ENCODE peak calls at places on chromosomes 11 and 22, in four cellular contexts. One of them, this sample, is unnamed.

GRCh38 chr11:64760759-64761417 is 1.1 kb upstream of the PYGM start:
- DNase-seq in adrenal gland: no peak
- DNase-seq in caudate nucleus: no peak
- DNase-seq in ureter: no peak
- DNase-seq in this sample: no peak

GRCh38 chr11:130829801-130830562 is 86.3 kb downstream of the SNX19 start:
- DNase-seq in adrenal gland: peak; percentile 17
- DNase-seq in caudate nucleus: no peak
- DNase-seq in ureter: peak; percentile 68
- DNase-seq in this sample: peak; percentile 29

GRCh38 chr22:36807627-36808026 is 9.2 kb downstream of the PVALB start:
- DNase-seq in adrenal gland: no peak
- DNase-seq in caudate nucleus: no peak
- DNase-seq in ureter: no peak
- DNase-seq in this sample: no peak

GRCh38 chr22:46107089-46107664 is 43.1 kb upstream of the PPARA start:
- DNase-seq in adrenal gland: peak; percentile 77
- DNase-seq in caudate nucleus: peak; percentile 50
- DNase-seq in ureter: no peak
- DNase-seq in this sample: peak; percentile 75

GRCh38 chr22:20503816-20504215 is 3.6 kb upstream of the MED15 start:
- DNase-seq in adrenal gland: no peak
- DNase-seq in caudate nucleus: no peak
- DNase-seq in ureter: no peak
- DNase-seq in this sample: no peak

GRCh38 chr11:91947215-91947614 is 277.4 kb upstream of the FAT3 start:
- DNase-seq in adrenal gland: no peak
- DNase-seq in caudate nucleus: no peak
- DNase-seq in ureter: no peak
- DNase-seq in this sample: no peak

GRCh38 chr22:40247976-40248375 is 70.3 kb downstream of the TNRC6B start:
- DNase-seq in adrenal gland: no peak
- DNase-seq in caudate nucleus: no peak
- DNase-seq in ureter: no peak
- DNase-seq in this sample: no peak

GRCh38 chr22:24429411-24430365 is 2.3 kb downstream of the ADORA2A start:
- DNase-seq in adrenal gland: no peak
- DNase-seq in caudate nucleus: no peak
- DNase-seq in ureter: no peak
- DNase-seq in this sample: peak; percentile 93

GRCh38 chr11:1351278-1351937 is 38.3 kb upstream of the BRSK2 start:
- DNase-seq in adrenal gland: no peak
- DNase-seq in caudate nucleus: no peak
- DNase-seq in ureter: no peak
- DNase-seq in this sample: no peak

GRCh38 chr11:9203715-9204311 is 61.3 kb downstream of the DENND5A start:
- DNase-seq in adrenal gland: no peak
- DNase-seq in caudate nucleus: no peak
- DNase-seq in ureter: no peak
- DNase-seq in this sample: no peak

GRCh38 chr22:25354456-25354855 is 135.0 kb downstream of the CRYBB2 start:
- DNase-seq in adrenal gland: no peak
- DNase-seq in caudate nucleus: no peak
- DNase-seq in ureter: no peak
- DNase-seq in this sample: no peak

GRCh38 chr11:87851827-87852226 is 323.4 kb downstream of the RAB38 start:
- DNase-seq in adrenal gland: no peak
- DNase-seq in caudate nucleus: no peak
- DNase-seq in ureter: no peak
- DNase-seq in this sample: no peak

GRCh38 chr11:10287140-10287539 is 6.9 kb downstream of the SBF2 start:
- DNase-seq in adrenal gland: no peak
- DNase-seq in caudate nucleus: no peak
- DNase-seq in ureter: no peak
- DNase-seq in this sample: no peak

GRCh38 chr11:33802414-33802950 is 28.2 kb upstream of the FBXO3 start:
- DNase-seq in adrenal gland: peak; percentile 62
- DNase-seq in caudate nucleus: no peak
- DNase-seq in ureter: peak; percentile 57
- DNase-seq in this sample: peak; percentile 42

GRCh38 chr11:62922653-62923371 is 1.6 kb upstream of the CHRM1 start:
- DNase-seq in adrenal gland: no peak
- DNase-seq in caudate nucleus: no peak
- DNase-seq in ureter: no peak
- DNase-seq in this sample: no peak

GRCh38 chr22:30875481-30876215 is 92.9 kb downstream of the MORC2 start:
- DNase-seq in adrenal gland: peak; percentile 89
- DNase-seq in caudate nucleus: no peak
- DNase-seq in ureter: no peak
- DNase-seq in this sample: no peak

GRCh38 chr11:100637706-100638105 is 49.4 kb upstream of the ARHGAP42 start:
- DNase-seq in adrenal gland: no peak
- DNase-seq in caudate nucleus: no peak
- DNase-seq in ureter: no peak
- DNase-seq in this sample: no peak

GRCh38 chr22:38867496-38868285 is 4.3 kb downstream of the CBX6 start:
- DNase-seq in adrenal gland: no peak
- DNase-seq in caudate nucleus: no peak
- DNase-seq in ureter: no peak
- DNase-seq in this sample: no peak

GRCh38 chr11:84383571-84383970 is 1097.4 kb upstream of the CCDC90B start:
- DNase-seq in adrenal gland: peak; percentile 39
- DNase-seq in caudate nucleus: no peak
- DNase-seq in ureter: no peak
- DNase-seq in this sample: peak; percentile 35

GRCh38 chr22:36770946-36771340 is 5.0 kb downstream of the IFT27 start:
- DNase-seq in adrenal gland: peak; percentile 4
- DNase-seq in caudate nucleus: no peak
- DNase-seq in ureter: no peak
- DNase-seq in this sample: no peak

GRCh38 chr11:111766834-111767142 is 599 bp upstream of the PPP2R1B start:
- DNase-seq in adrenal gland: no peak
- DNase-seq in caudate nucleus: no peak
- DNase-seq in ureter: no peak
- DNase-seq in this sample: no peak

This sample was measured in thyroid gland.